ENCODE peak calls at places on chromosomes 11 and 22, in seven cellular contexts. P, S, O, X, N, J and D are unnamed samples. For H3K4me1, the result is how much of the 10 kb centered on the place peaks cover.

GRCh38 chr11:68469642-68470041 is 9.1 kb downstream of the PPP6R3 start:
- DNase-seq in P (no peak), S (no peak), O (no peak), X (no peak), N (no peak), J (no peak), D (no peak)

GRCh38 chr22:43537019-43537585 is 125.3 kb downstream of the MPPED1 start:
- DNase-seq in P (no peak), S (no peak), O (no peak), X (peak), N (peak), J (no peak), D (no peak)

GRCh38 chr11:38971141-38971540 is 2373.1 kb upstream of the RAG2 start:
- DNase-seq in P (no peak), S (no peak), O (no peak), X (no peak), N (no peak), J (no peak), D (peak)

GRCh38 chr22:43743929-43744643 is 68.0 kb downstream of the EFCAB6 start:
- DNase-seq in P (no peak), S (no peak), O (no peak), X (no peak), N (no peak), J (no peak), D (no peak)

GRCh38 chr11:121741954-121742361 is 289.2 kb upstream of the SORL1-AS1 start:
- DNase-seq in P (no peak), S (no peak), O (peak), X (no peak), N (no peak), J (peak), D (no peak)

GRCh38 chr11:121497176-121497995 is 44.6 kb upstream of the SORL1-AS1 start:
- DNase-seq in P (no peak), S (no peak), O (no peak), X (no peak), N (peak), J (no peak), D (no peak)

GRCh38 chr22:22666307-22667091 is 22.1 kb downstream of the GGTLC2 start:
- DNase-seq in P (peak), S (peak), O (peak), X (peak), N (peak), J (peak), D (no peak)

GRCh38 chr11:120021978-120022377 is 115.9 kb downstream of the TRIM29 start:
- DNase-seq in P (no peak), S (peak), O (no peak), X (no peak), N (no peak), J (no peak), D (no peak)

GRCh38 chr22:49632199-49633009 is 195.3 kb downstream of the BRD1 start:
- DNase-seq in P (peak), S (peak), O (peak), X (peak), N (peak), J (peak), D (peak)

GRCh38 chr11:110311783-110312578 is 15.6 kb upstream of the RDX start:
- DNase-seq in P (no peak), S (no peak), O (peak), X (no peak), N (no peak), J (peak), D (no peak)

GRCh38 chr11:73757598-73757997 is 3.3 kb downstream of the RAB6A start:
- DNase-seq in P (no peak), S (no peak), O (no peak), X (no peak), N (no peak), J (no peak), D (peak)

GRCh38 chr11:95625164-95626017 is 164.2 kb downstream of the FAM76B start:
- DNase-seq in P (no peak), S (peak), O (peak), X (no peak), N (no peak), J (no peak), D (no peak)

GRCh38 chr11:18243783-18244362 is 4.6 kb downstream of the SAA2 start:
- DNase-seq in P (peak), S (peak), O (peak), X (peak), N (peak), J (peak), D (no peak)

GRCh38 chr11:69343401-69344321 is 49.7 kb downstream of the MYEOV start:
- DNase-seq in P (no peak), S (peak), O (no peak), X (no peak), N (no peak), J (no peak), D (no peak)

GRCh38 chr22:50041361-50042065 is 16.6 kb downstream of the TTLL8 start:
- DNase-seq in P (no peak), S (no peak), O (no peak), X (no peak), N (no peak), J (no peak), D (no peak)

GRCh38 chr11:12161137-12161536 is 50.7 kb downstream of the MICAL2 start:
- DNase-seq in P (no peak), S (no peak), O (no peak), X (no peak), N (no peak), J (no peak), D (no peak)

GRCh38 chr11:64409707-64410395 is 50.9 kb downstream of the RPS6KA4 start:
- DNase-seq in P (no peak), S (no peak), O (peak), X (no peak), N (no peak), J (peak), D (no peak)

GRCh38 chr22:39299829-39300178 is 19.6 kb downstream of the RPL3 start:
- DNase-seq in P (no peak), S (no peak), O (no peak), X (no peak), N (no peak), J (no peak), D (no peak)

GRCh38 chr11:63508009-63508408 is 2.1 kb downstream of the LGALS12 start:
- DNase-seq in P (peak), S (peak), O (peak), X (peak), N (peak), J (no peak), D (no peak)

GRCh38 chr11:67376421-67376820 is 3.0 kb upstream of the CLCF1 start:
- DNase-seq in P (no peak), S (no peak), O (no peak), X (no peak), N (no peak), J (no peak), D (no peak)
- H3K4me1 ChIP-seq in P (half or more), S (under half), O (under half), X (under half), N (under half), J (under half), D (under half)

GRCh38 chr11:35143509-35144102 is 4.6 kb downstream of the CD44 start:
- DNase-seq in P (no peak), S (no peak), O (peak), X (no peak), N (no peak), J (no peak), D (peak)
- H3K4me1 ChIP-seq in P (half or more), S (under half), O (half or more), X (half or more), N (under half), J (under half), D (under half)

GRCh38 chr11:117872420-117872961 is 4.0 kb downstream of the FXYD6 start:
- DNase-seq in P (no peak), S (no peak), O (no peak), X (no peak), N (no peak), J (no peak), D (no peak)
- H3K4me1 ChIP-seq in P (under half), S (under half), O (under half), X (under half), N (under half), J (under half), D (under half)

GRCh38 chr22:33194529-33194928 is 136.3 kb upstream of the SYN3 start:
- DNase-seq in P (no peak), S (no peak), O (no peak), X (no peak), N (no peak), J (no peak), D (no peak)
- H3K4me1 ChIP-seq in P (under half), S (under half), O (under half), X (under half), N (under half), J (under half), D (under half)

GRCh38 chr11:32594272-32594671 is 10.6 kb downstream of the EIF3M start:
- DNase-seq in P (no peak), S (no peak), O (no peak), X (no peak), N (no peak), J (no peak), D (no peak)
- H3K4me1 ChIP-seq in P (under half), S (under half), O (under half), X (under half), N (under half), J (under half), D (under half)

GRCh38 chr11:3886985-3887384 is 31.5 kb downstream of the STIM1 start:
- DNase-seq in P (no peak), S (no peak), O (no peak), X (no peak), N (no peak), J (no peak), D (no peak)
- H3K4me1 ChIP-seq in P (under half), S (under half), O (under half), X (under half), N (under half), J (under half), D (under half)

DNA sequence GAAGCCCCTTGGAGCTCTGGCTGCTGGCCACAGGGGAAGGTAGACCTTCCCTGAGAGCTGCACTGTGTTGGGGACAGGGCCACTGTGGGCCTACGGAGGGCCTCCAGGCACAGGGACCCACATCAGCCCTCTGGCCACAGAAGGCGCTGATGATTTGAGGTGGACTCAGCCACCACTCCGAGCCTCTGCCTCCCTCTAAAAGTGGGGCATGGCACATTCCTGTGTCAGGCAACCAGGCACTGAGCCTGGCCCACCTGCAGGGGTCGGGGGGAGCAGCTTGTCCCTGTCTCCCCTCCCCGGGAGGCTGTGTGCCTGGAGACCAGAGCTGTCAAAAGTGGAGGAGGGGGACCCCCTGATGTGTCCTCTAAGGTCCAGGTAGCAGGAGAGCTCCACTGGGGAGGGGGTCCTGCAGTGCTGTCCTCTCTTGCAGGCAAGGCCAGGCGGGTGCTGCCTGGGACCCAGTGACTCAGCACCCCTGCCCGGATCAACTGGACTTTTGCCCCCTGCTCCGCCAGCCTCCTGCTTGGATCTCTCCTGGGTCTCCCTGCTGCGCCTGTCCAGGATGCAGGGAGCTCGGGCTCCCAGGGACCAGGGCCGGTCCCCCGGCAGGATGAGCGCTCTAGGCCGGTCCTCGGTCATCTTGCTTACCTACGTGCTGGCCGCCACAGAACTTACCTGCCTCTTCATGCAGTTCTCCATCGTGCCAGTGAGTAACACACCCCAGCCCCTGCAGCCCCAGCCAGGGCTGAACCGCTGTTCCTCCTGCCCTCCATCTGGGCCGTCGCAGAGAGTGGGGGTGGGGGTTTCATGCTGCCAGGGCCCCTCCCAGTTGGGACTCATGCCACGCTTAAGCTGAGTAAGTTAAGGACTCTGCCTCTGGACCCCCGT is 17.5 kb upstream of the CDKN1C start:
- DNase-seq in P (no peak), S (no peak), O (no peak), X (peak), N (no peak), J (no peak), D (no peak)
- H3K4me1 ChIP-seq in P (under half), S (under half), O (under half), X (half or more), N (under half), J (under half), D (under half)

GRCh38 chr22:47168900-47169800 is 406.7 kb downstream of the TBC1D22A start:
- DNase-seq in P (peak), S (peak), O (peak), X (peak), N (peak), J (peak), D (no peak)
- H3K4me1 ChIP-seq in P (under half), S (under half), O (under half), X (under half), N (under half), J (under half), D (under half)